ENCODE peak calls at places on chromosomes 5 and 9, in seven cellular contexts. M is K562, Z is dorsolateral prefrontal cortex, U is Caco-2, S is PC-3, B is astrocyte of the cerebellum, N is endothelial cell of umbilical vein. G is an unnamed sample.

GRCh38 chr9:91364702-91365101 is 3.0 kb upstream of the AUH start:
- DNase-seq in M (peak), Z (no peak), U (no peak), S (no peak), B (no peak), N (no peak), G (no peak)

GRCh38 chr9:127680846-127681245 is 25.9 kb upstream of the CFAP157 start:
- DNase-seq in M (no peak), Z (peak), U (no peak), S (no peak), B (no peak), N (no peak), G (no peak)

GRCh38 chr5:139646912-139647391 is 1.2 kb upstream of the CXXC5 start:
- DNase-seq in M (peak), Z (no peak), U (no peak), S (no peak), B (no peak), N (no peak), G (peak)

GRCh38 chr5:175889910-175890684 is 18.7 kb downstream of the CPLX2 start:
- DNase-seq in M (peak), Z (no peak), U (no peak), S (peak), B (no peak), N (no peak), G (peak)

GRCh38 chr9:21553441-21553840 is 71.3 kb upstream of the IFNE start:
- DNase-seq in M (no peak), Z (no peak), U (no peak), S (no peak), B (no peak), N (no peak), G (no peak)

GRCh38 chr5:154330097-154330667 is 115.6 kb upstream of the SAP30L start:
- DNase-seq in M (no peak), Z (no peak), U (no peak), S (no peak), B (no peak), N (no peak), G (no peak)

GRCh38 chr9:133051281-133051900 is 10.4 kb upstream of the CEL start:
- DNase-seq in M (no peak), Z (no peak), U (no peak), S (no peak), B (no peak), N (no peak), G (peak)

GRCh38 chr9:116278326-116278725 is 124.7 kb downstream of the PAPPA start:
- DNase-seq in M (no peak), Z (no peak), U (no peak), S (no peak), B (no peak), N (peak), G (no peak)

GRCh38 chr5:130141689-130142320 is 237.5 kb downstream of the CHSY3 start:
- DNase-seq in M (peak), Z (peak), U (peak), S (peak), B (no peak), N (peak), G (no peak)

GRCh38 chr5:106522296-106522695 is 1148.4 kb downstream of the EFNA5 start:
- DNase-seq in M (no peak), Z (no peak), U (no peak), S (peak), B (peak), N (peak), G (no peak)

DNA sequence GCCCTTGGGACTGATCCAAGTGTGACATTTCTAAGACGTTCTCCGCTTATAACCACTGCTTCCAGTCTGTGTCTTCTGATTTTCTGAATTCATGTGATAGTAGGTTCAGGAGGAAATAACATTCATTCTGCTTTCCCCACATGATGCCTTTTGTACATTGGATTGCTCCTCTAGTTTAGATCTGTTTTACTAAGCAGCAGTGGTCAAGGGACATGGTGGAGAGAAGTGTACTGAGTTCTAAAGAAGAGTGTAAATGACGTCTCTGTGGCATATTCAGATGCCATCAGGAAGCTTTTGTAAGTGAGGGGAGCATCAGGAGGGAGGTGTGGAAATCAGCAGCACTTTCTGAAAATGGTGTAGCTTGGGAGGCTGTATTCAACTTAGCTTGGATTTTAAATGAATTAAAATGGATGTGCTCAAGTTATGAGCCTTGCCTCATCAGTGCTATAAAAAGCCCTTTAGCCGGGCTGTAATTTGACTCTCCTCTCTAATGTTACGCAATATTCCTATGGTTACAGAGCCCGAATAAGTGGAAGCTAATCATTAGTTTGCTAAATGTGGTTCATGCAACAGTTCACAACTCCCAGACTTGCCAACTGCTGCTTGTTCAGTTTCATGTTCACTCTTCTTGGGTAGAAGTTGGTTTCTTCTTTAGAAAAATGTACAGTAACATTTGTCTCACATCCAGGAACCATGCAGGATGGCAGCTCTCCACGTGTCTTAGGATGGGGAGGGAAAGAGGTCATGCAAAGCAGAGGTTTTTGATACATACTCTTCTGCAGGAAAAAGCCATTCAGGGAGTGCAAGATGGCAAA is 281.3 kb downstream of the ARHGAP26 start:
- DNase-seq in M (peak), Z (no peak), U (no peak), S (peak), B (peak), N (no peak), G (peak)
- H3K4me3 ChIP-seq in M (no peak), Z (no peak), U (no peak), S (no peak), B (no peak), N (no peak), G (no peak)

DNA sequence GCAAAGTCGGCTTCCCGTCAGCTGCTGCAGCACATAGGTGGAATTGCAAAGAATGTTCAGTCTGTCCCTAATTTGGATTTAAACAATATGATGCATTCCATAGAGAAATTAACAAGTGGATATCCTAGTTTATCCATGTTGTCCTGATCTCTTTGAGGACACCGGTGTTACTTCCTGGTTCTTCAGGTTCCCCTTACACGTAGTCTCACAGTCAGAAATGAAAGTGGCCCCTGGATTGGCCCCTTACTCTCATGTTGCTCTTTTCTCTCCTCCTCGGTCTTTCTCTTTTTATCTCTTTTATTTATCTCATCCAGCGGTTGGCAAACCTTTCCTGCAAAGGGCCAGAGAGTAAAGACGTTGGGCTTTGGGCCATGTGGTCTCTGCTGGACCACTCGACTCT is 265.1 kb downstream of the GAS1 start:
- DNase-seq in M (no peak), Z (no peak), U (no peak), S (no peak), B (no peak), N (no peak), G (no peak)
- TF ChIP-seq CTCF in M (no peak), Z (no peak), U (no peak), S (no peak), B (no peak), N (no peak), G (no peak)

DNA sequence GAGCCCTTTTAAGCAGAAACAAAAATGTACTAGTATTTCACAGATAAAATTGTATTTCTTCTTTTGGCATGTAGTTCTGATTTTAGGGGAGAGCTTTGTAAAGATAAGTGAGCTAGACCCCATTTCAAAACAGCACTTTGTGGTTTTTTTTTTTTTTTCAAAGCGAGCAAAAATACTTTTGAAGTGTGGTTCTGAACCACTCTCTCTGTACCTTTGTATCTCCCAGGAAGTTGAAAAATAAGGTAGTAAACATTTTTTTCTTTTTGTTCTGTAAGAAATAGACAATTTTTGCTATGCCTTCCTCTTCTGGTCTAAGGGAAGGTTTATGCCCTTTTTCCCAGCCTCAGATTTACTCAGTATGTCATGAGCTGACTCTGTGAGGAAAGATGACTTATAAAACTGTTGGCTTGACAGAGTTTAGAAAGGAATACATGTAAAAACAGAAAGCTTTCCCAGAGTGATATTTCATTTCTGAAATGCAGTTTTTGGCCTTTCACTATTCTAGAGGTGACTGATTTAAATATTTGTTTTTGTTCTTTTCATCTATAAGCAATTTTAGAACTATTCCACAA is 12.5 kb downstream of the ERCC6L2 start:
- DNase-seq in M (no peak), Z (no peak), U (no peak), S (no peak), B (no peak), N (no peak), G (no peak)
- H3K4me3 ChIP-seq in M (no peak), Z (no peak), U (no peak), S (no peak), B (no peak), N (no peak), G (no peak)

GRCh38 chr5:132459983-132460834 is 30.4 kb downstream of the IRF1 start:
- DNase-seq in M (peak), Z (no peak), U (no peak), S (no peak), B (no peak), N (no peak), G (peak)
- TF ChIP-seq CTCF in M (peak), Z (peak), U (no peak), S (no peak), B (peak), N (no peak), G (peak)

GRCh38 chr5:143230676-143230996 is 172.8 kb downstream of the NR3C1 start:
- DNase-seq in M (no peak), Z (no peak), U (no peak), S (no peak), B (no peak), N (no peak), G (no peak)

GRCh38 chr5:143229896-143230675 is 173.4 kb downstream of the NR3C1 start:
- DNase-seq in M (no peak), Z (peak), U (no peak), S (no peak), B (no peak), N (no peak), G (peak)

GRCh38 chr5:143228597-143229293 is 174.7 kb downstream of the NR3C1 start:
- DNase-seq in M (no peak), Z (no peak), U (no peak), S (no peak), B (no peak), N (no peak), G (no peak)

GRCh38 chr5:143231426-143231825 is 172.1 kb downstream of the NR3C1 start:
- DNase-seq in M (no peak), Z (no peak), U (no peak), S (no peak), B (no peak), N (no peak), G (no peak)

DNA sequence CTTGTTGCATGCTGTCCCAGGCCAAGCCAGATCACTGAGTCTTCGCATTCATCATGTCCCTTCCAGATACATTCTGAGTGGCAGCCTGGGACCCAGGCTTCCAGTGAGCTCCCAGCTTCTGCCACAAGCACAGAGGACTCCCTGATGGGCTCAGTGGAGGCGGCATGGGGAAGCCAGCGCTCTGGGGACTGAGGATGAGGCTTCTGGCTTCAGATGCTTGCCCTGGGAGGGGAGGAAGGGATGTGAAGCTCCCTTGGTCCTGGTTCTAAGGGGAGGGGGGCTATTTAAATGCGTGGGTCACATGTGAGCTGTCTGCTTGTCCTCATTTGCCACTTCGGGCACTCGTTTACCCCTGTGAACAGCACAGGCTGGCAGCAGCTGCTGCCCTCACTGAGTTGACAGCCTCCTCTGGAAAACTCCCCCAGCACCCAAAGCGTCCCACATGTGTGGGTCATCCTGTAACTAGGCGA is 174.0 kb downstream of the NR3C1 start:
- DNase-seq in M (no peak), Z (no peak), U (no peak), S (no peak), B (no peak), N (no peak), G (no peak)
- H3K4me3 ChIP-seq in M (no peak), Z (no peak), U (no peak), S (no peak), B (no peak), N (no peak), G (no peak)

DNA sequence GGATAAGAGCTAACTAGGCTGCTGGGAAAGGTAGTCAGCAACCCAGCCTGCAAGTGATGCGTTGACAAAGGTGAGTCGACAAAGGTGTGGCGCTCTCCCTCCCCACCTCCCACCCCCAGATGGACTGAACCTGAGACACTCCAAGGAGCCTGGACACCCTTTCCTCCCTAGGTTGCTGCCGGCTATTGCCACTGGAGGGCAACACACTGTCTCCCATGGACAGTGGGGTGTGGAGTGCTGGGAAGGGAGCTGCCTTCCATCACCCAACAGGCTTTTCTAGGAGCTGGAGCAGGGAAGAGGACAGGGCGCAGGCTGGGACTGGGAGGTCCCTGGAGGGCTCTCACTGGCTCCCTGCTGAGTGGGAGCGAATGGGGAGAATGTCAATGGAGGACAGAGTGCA is 75.4 kb upstream of the ARAP3 start:
- DNase-seq in M (peak), Z (no peak), U (peak), S (peak), B (no peak), N (peak), G (no peak)
- TF ChIP-seq CTCF in M (peak), Z (peak), U (peak), S (peak), B (peak), N (peak), G (peak)

DNA sequence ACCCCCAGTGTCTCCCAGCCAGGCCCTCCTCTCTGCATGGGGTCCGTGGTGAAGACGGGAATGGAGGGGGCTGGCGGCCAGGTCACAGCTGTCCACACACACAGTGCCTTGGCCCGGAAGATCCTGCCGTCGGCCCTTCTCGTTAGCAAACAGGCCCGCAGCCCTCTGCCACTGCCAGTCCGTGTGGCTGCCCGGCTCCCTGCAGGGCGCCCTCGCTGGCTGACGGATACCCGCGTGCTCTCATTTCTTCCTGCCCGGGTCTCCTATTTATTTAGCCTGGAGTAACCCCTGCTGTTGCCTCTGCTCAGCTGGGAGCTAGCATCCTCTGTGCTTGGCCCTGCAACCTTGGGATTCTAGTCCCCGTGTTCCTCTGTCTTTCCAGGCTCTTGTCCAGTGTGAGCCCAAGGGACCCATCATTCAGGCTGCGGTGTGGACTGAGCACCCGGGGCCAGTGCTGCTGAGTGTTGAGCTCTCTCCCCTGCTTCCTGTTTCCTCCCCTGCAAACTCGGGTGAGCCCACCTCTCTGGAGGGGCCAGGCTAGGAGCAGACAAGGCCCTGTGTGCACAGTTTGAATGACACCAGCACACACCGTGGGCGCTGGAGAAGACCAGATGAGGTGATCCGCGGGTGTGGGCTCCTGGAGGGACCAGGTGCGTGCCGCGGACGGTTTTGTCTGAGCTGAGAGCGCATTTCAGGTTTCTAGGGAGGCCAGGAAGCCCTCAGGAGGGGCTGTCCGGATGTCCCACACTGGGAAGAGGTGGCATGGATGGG is 14.6 kb upstream of the RNU6ATAC start:
- DNase-seq in M (no peak), Z (no peak), U (peak), S (no peak), B (no peak), N (peak), G (peak)
- H3K4me3 ChIP-seq in M (no peak), Z (no peak), U (no peak), S (no peak), B (no peak), N (no peak), G (no peak)

DNA sequence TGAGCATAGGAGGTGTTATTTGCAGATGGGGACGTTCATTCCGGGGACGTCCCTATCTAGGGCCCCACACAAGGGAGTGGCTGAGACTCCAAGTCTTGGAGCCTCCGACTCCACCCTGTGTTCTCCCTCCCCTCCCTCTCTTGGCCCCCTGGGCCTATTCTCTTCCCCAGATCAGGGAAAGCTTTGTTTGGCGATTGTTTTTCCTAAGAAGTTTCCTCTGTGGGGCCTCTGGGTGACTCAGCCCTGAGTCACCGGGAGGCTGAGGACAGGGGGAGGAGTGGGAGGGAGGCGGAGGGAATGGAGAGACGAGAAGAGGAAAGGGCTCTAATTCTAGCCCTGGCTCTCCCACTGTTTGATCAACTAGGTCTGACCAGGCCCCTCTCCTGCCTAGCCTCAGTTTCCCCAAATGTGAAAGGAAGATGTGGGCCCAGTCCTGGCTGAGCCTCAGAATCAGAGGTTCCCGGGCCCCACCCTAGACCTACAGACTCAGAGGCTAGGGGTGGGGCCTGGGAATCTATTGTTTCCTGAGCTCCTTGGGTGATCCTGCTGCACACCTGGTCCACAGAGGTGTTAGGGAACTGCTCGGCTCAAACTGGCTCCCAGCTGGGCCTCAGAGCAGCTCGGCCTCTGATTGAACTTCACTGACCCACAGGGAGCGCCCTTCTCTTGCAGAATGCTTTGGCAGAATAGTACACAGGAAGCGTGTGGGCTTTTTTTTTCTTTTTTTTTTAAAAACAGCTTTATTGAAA is 19.2 kb downstream of the GSN start:
- DNase-seq in M (peak), Z (peak), U (peak), S (peak), B (peak), N (peak), G (peak)
- TF ChIP-seq CTCF in M (peak), Z (peak), U (peak), S (peak), B (no peak), N (peak), G (no peak)

GRCh38 chr5:88671408-88671807 is 211.6 kb downstream of the MEF2C start:
- DNase-seq in M (no peak), Z (no peak), U (no peak), S (no peak), B (no peak), N (no peak), G (no peak)
- H3K4me3 ChIP-seq in M (no peak), Z (peak), U (no peak), S (no peak), B (peak), N (no peak), G (no peak)

G was measured in body of pancreas.